ENCODE peak calls at places on chromosomes 13 and 19, in four cellular contexts. One of them, this sample, is unnamed.

GRCh38 chr13:84399320-84400085 is 517.2 kb upstream of the SLITRK1 start:
- DNase-seq in IMR-90: no peak
- DNase-seq in natural killer cell: no peak
- DNase-seq in stomach: no peak
- DNase-seq in this sample: no peak

GRCh38 chr13:47826481-47826880 is 174.6 kb downstream of the SUCLA2 start:
- DNase-seq in IMR-90: peak; percentile 71
- DNase-seq in natural killer cell: no peak
- DNase-seq in stomach: no peak
- DNase-seq in this sample: no peak

GRCh38 chr13:99215466-99215865 is 14.8 kb downstream of the UBAC2 start:
- DNase-seq in IMR-90: no peak
- DNase-seq in natural killer cell: peak; percentile 46
- DNase-seq in stomach: no peak
- DNase-seq in this sample: no peak

GRCh38 chr19:54465367-54466109 is 2.0 kb upstream of the LENG9 start:
- DNase-seq in IMR-90: no peak
- DNase-seq in natural killer cell: no peak
- DNase-seq in stomach: no peak
- DNase-seq in this sample: no peak

GRCh38 chr19:52297601-52298358 is 811 bp downstream of the ZNF480 start:
- DNase-seq in IMR-90: peak; percentile 11
- DNase-seq in natural killer cell: no peak
- DNase-seq in stomach: no peak
- DNase-seq in this sample: no peak

GRCh38 chr19:47445937-47446402 is 25.7 kb downstream of the SLC8A2 start:
- DNase-seq in IMR-90: no peak
- DNase-seq in natural killer cell: peak; percentile 45
- DNase-seq in stomach: peak; percentile 43
- DNase-seq in this sample: peak; percentile 65

GRCh38 chr13:35723061-35723461 is 246.6 kb upstream of the MAB21L1 start:
- DNase-seq in IMR-90: peak; percentile 33
- DNase-seq in natural killer cell: no peak
- DNase-seq in stomach: no peak
- DNase-seq in this sample: no peak

GRCh38 chr19:51977346-51977745 is 9.3 kb downstream of the ZNF350 start:
- DNase-seq in IMR-90: no peak
- DNase-seq in natural killer cell: no peak
- DNase-seq in stomach: no peak
- DNase-seq in this sample: no peak

GRCh38 chr19:42074513-42075363 is 1.2 kb upstream of the ZNF574 start:
- DNase-seq in IMR-90: no peak
- DNase-seq in natural killer cell: peak; percentile 35
- DNase-seq in stomach: no peak
- DNase-seq in this sample: peak; percentile 54

GRCh38 chr19:28374971-28375370 is 838.0 kb downstream of the UQCRFS1 start:
- DNase-seq in IMR-90: no peak
- DNase-seq in natural killer cell: no peak
- DNase-seq in stomach: no peak
- DNase-seq in this sample: no peak

GRCh38 chr13:22092791-22093545 is 422.1 kb downstream of the FGF9 start:
- DNase-seq in IMR-90: peak; percentile 83
- DNase-seq in natural killer cell: no peak
- DNase-seq in stomach: no peak
- DNase-seq in this sample: no peak

GRCh38 chr13:35512271-35512920 is 35.9 kb upstream of the MAB21L1 start:
- DNase-seq in IMR-90: peak; percentile 90
- DNase-seq in natural killer cell: no peak
- DNase-seq in stomach: no peak
- DNase-seq in this sample: no peak

GRCh38 chr19:30864460-30865215 is 484.6 kb downstream of the TSHZ3 start:
- DNase-seq in IMR-90: no peak
- DNase-seq in natural killer cell: no peak
- DNase-seq in stomach: no peak
- DNase-seq in this sample: no peak

DNA sequence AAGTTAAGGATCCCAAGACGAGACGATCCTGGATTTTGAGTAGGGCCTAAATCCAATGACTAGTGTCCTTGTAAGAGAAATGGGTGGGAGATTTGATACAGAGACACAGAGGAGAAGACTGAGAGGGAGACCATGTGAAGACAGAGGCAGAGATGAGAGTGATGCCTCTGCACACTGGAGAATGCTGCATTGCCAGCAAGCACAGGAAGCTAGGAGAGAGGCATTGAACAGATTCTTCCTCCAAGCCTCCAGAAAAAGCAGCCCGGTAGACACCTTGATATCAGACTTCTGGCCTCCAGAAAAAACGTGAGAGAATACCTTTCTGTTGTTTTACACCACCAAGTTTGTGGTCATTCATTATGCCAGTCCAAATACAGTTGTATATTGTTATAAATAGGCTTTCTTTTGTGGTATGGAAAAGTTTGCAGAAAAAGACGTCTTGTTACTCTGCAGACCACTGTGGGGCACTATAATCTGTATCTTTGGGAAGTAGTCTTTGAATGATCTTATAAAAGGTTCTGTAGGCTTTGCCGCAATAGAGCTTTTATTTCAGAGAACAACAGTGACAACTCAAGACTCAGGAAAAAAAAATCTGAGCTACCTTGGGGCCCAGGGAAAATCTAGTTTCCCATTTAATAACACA is 17.9 kb upstream of the RFC3 start:
- DNase-seq in IMR-90: peak; percentile 46
- DNase-seq in natural killer cell: no peak
- DNase-seq in stomach: no peak
- DNase-seq in this sample: no peak
- TF ChIP-seq CTCF in IMR-90: peak; percentile 50
- TF ChIP-seq CTCF in natural killer cell: no peak
- TF ChIP-seq CTCF in stomach: no peak
- TF ChIP-seq CTCF in this sample: no peak

GRCh38 chr13:93230466-93230865 is 3.9 kb downstream of the GPC6 start:
- DNase-seq in IMR-90: peak; percentile 89
- DNase-seq in natural killer cell: no peak
- DNase-seq in stomach: no peak
- DNase-seq in this sample: no peak

GRCh38 chr13:93226623-93227279 is at the start of gene GPC6:
- DNase-seq in IMR-90: peak; percentile 95
- DNase-seq in natural killer cell: no peak
- DNase-seq in stomach: no peak
- DNase-seq in this sample: no peak

GRCh38 chr13:93227280-93227905 is 786 bp downstream of the GPC6 start:
- DNase-seq in IMR-90: peak; percentile 52
- DNase-seq in natural killer cell: no peak
- DNase-seq in stomach: no peak
- DNase-seq in this sample: no peak

GRCh38 chr13:93226065-93226622 is 463 bp upstream of the GPC6 start:
- DNase-seq in IMR-90: no peak
- DNase-seq in natural killer cell: no peak
- DNase-seq in stomach: no peak
- DNase-seq in this sample: no peak

GRCh38 chr13:93227906-93228801 is 1.5 kb downstream of the GPC6 start:
- DNase-seq in IMR-90: peak; percentile 87
- DNase-seq in natural killer cell: no peak
- DNase-seq in stomach: peak; percentile 28
- DNase-seq in this sample: no peak
- TF ChIP-seq CTCF in IMR-90: peak; percentile 63
- TF ChIP-seq CTCF in natural killer cell: no peak
- TF ChIP-seq CTCF in stomach: peak; percentile 22
- TF ChIP-seq CTCF in this sample: no peak

GRCh38 chr19:23286477-23286876 is 36.3 kb upstream of the ZNF724 start:
- DNase-seq in IMR-90: no peak
- DNase-seq in natural killer cell: no peak
- DNase-seq in stomach: no peak
- DNase-seq in this sample: no peak
- TF ChIP-seq CTCF in IMR-90: no peak
- TF ChIP-seq CTCF in natural killer cell: no peak
- TF ChIP-seq CTCF in stomach: no peak
- TF ChIP-seq CTCF in this sample: no peak

GRCh38 chr19:14475251-14476073 is at the start of gene PTGER1:
- DNase-seq in IMR-90: peak; percentile 35
- DNase-seq in natural killer cell: peak; percentile 67
- DNase-seq in stomach: no peak
- DNase-seq in this sample: no peak
- TF ChIP-seq CTCF in IMR-90: peak; percentile 45
- TF ChIP-seq CTCF in natural killer cell: no peak
- TF ChIP-seq CTCF in stomach: peak; percentile 48
- TF ChIP-seq CTCF in this sample: no peak

GRCh38 chr19:39197808-39198207 is 1.0 kb downstream of the NCCRP1 start:
- DNase-seq in IMR-90: no peak
- DNase-seq in natural killer cell: no peak
- DNase-seq in stomach: no peak
- DNase-seq in this sample: no peak
- TF ChIP-seq CTCF in IMR-90: no peak
- TF ChIP-seq CTCF in natural killer cell: no peak
- TF ChIP-seq CTCF in stomach: no peak
- TF ChIP-seq CTCF in this sample: no peak

DNA sequence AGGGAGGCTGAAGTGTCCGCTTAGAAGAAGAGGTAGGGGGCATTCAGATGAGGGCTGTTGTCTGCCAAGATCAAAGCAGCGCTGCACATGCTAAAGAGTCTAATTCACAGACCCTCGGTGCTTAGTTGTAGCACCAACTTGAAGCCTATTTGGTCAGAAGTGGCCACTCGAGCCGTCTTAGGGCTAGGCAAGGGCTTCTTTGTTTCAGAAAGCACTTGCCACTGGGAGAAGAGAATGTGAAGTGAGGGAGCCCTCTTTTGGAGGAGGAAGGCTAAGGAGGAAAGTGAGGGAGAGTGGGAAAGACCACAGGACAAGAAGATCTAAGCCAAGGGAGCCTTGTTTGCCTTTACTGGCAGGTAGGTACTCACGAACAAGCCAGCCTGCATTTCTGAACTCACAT is 313.4 kb upstream of the TMTC4 start:
- DNase-seq in IMR-90: peak; percentile 26
- DNase-seq in natural killer cell: no peak
- DNase-seq in stomach: no peak
- DNase-seq in this sample: no peak
- TF ChIP-seq CTCF in IMR-90: peak; percentile 50
- TF ChIP-seq CTCF in natural killer cell: no peak
- TF ChIP-seq CTCF in stomach: no peak
- TF ChIP-seq CTCF in this sample: no peak

GRCh38 chr13:73849292-73849691 is 284.9 kb downstream of the KLF12 start:
- DNase-seq in IMR-90: peak; percentile 52
- DNase-seq in natural killer cell: no peak
- DNase-seq in stomach: no peak
- DNase-seq in this sample: no peak
- TF ChIP-seq CTCF in IMR-90: peak; percentile 44
- TF ChIP-seq CTCF in natural killer cell: peak; percentile 24
- TF ChIP-seq CTCF in stomach: peak; percentile 18
- TF ChIP-seq CTCF in this sample: no peak

This sample was measured in Calu3.